ENCODE peak calls at places on chromosomes 6 and 20, in four cellular contexts. P, B, U and Q are unnamed samples. For H3K27me3, the result is how much of the 10 kb centered on the place peaks cover.

GRCh38 chr6:101490857-101491256 is 97.3 kb downstream of the GRIK2 start:
- DNase-seq in P (no peak), B (no peak), U (no peak), Q (no peak)

GRCh38 chr20:34978092-34978744 is 22.6 kb downstream of the MYH7B start:
- DNase-seq in P (peak), B (no peak), U (no peak), Q (no peak)

GRCh38 chr20:14449323-14449722 is 111.9 kb upstream of the FLRT3 start:
- DNase-seq in P (no peak), B (no peak), U (no peak), Q (no peak)

GRCh38 chr6:159529820-159530405 is 163.1 kb downstream of the SOD2 start:
- DNase-seq in P (no peak), B (peak), U (no peak), Q (no peak)

GRCh38 chr6:5344038-5344437 is 82.7 kb downstream of the FARS2 start:
- DNase-seq in P (no peak), B (no peak), U (no peak), Q (no peak)

GRCh38 chr6:87897581-87898147 is 150.0 kb upstream of the SPACA1 start:
- DNase-seq in P (no peak), B (no peak), U (no peak), Q (no peak)

GRCh38 chr6:116446399-116446798 is 14.8 kb upstream of the CALHM6 start:
- DNase-seq in P (no peak), B (no peak), U (no peak), Q (no peak)

GRCh38 chr20:1631309-1632227 is 11.8 kb upstream of the SIRPB1 start:
- DNase-seq in P (no peak), B (no peak), U (no peak), Q (no peak)

GRCh38 chr6:168546173-168546572 is 105.2 kb downstream of the SMOC2 start:
- DNase-seq in P (no peak), B (no peak), U (no peak), Q (no peak)

GRCh38 chr6:49826743-49827406 is 39.5 kb downstream of the CRISP1 start:
- DNase-seq in P (no peak), B (no peak), U (no peak), Q (no peak)

GRCh38 chr6:37176268-37177082 is 6.5 kb downstream of the PIM1 start:
- DNase-seq in P (no peak), B (no peak), U (no peak), Q (no peak)

GRCh38 chr6:37174515-37175331 is 4.8 kb downstream of the PIM1 start:
- DNase-seq in P (no peak), B (no peak), U (no peak), Q (no peak)

GRCh38 chr6:37177083-37177949 is 7.4 kb downstream of the PIM1 start:
- DNase-seq in P (no peak), B (no peak), U (no peak), Q (no peak)

GRCh38 chr6:37174196-37174514 is 4.2 kb downstream of the PIM1 start:
- DNase-seq in P (no peak), B (no peak), U (no peak), Q (no peak)

GRCh38 chr6:37175332-37176267 is 5.6 kb downstream of the PIM1 start:
- DNase-seq in P (no peak), B (no peak), U (no peak), Q (no peak)
- H3K27ac ChIP-seq in P (no peak), B (no peak), U (no peak), Q (no peak)

GRCh38 chr6:143060806-143061596 is at the start of gene AIG1:
- DNase-seq in P (peak), B (no peak), U (peak), Q (peak)
- TF ChIP-seq POLR2A in P (no peak), B (no peak), U (no peak), Q (no peak)

DNA sequence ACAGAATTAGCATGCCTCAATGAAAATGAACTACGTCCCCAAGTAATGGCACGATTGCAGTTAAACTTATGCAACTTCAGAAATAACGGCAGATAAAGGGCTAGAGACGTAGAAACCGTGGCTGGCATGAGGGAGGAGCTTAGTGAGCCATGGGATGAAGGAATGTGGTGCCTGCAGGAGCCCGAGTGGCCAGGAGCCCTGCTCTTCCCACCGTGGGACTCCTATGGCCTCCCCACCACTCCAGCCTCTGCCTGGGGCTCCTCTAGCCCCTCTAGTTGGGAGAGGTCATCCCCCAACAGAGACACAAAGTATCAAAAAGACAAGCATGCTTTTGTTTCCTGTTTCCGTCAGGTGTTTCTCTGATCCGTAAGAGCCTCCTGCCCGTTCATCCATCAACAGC is 75.1 kb upstream of the BHLHE23 start:
- DNase-seq in P (no peak), B (no peak), U (no peak), Q (no peak)
- H3K27me3 ChIP-seq in P (half or more), B (under half), U (under half), Q (under half)

DNA sequence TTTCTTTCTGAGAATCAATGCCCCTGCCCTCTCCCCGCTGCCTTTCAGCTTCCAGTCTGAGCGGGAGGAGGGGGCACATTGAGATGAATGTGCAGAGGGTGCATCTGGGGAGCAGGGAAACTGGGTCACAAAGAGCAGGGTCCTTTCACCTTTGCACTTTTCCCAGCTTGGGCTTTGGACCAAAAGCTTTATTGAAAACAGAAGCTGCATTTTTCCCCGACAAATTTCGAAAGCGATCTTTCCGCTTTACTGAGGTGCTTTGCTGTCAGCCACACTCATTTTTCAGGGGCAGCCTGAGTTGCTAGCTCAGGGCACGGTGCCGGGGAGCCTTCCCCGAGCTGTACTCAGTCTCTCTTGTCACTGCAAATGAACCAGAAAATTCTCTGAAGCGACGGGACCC is 283.8 kb upstream of the SOX4 start:
- DNase-seq in P (no peak), B (no peak), U (no peak), Q (no peak)
- H3K27ac ChIP-seq in P (no peak), B (no peak), U (no peak), Q (no peak)

GRCh38 chr20:44223721-44224120 is 13.2 kb upstream of the OSER1 start:
- DNase-seq in P (no peak), B (no peak), U (no peak), Q (no peak)
- TF ChIP-seq POLR2A in P (no peak), B (no peak), U (no peak), Q (no peak)

GRCh38 chr6:32933661-32934085 is 7.2 kb downstream of the HLA-DMB start:
- DNase-seq in P (peak), B (peak), U (peak), Q (peak)

GRCh38 chr6:32937230-32937633 is 3.6 kb downstream of the HLA-DMB start:
- DNase-seq in P (no peak), B (peak), U (no peak), Q (no peak)

GRCh38 chr6:32938494-32938893 is 2.3 kb downstream of the HLA-DMB start:
- DNase-seq in P (no peak), B (no peak), U (no peak), Q (no peak)

GRCh38 chr6:32935551-32936246 is 5.1 kb downstream of the HLA-DMB start:
- DNase-seq in P (no peak), B (no peak), U (no peak), Q (no peak)

GRCh38 chr6:32936247-32937152 is 4.3 kb downstream of the HLA-DMB start:
- DNase-seq in P (no peak), B (no peak), U (no peak), Q (no peak)
- H3K27me3 ChIP-seq in P (under half), B (under half), U (under half), Q (under half)

GRCh38 chr6:119317007-119317406 is 32.6 kb downstream of the MAN1A1 start:
- DNase-seq in P (no peak), B (no peak), U (no peak), Q (no peak)

GRCh38 chr6:119313937-119314893 is 35.3 kb downstream of the MAN1A1 start:
- DNase-seq in P (no peak), B (no peak), U (no peak), Q (no peak)

GRCh38 chr6:119312875-119313338 is 36.7 kb downstream of the MAN1A1 start:
- DNase-seq in P (no peak), B (no peak), U (no peak), Q (no peak)

GRCh38 chr6:119312441-119312840 is 37.1 kb downstream of the MAN1A1 start:
- DNase-seq in P (no peak), B (no peak), U (no peak), Q (no peak)

GRCh38 chr6:119314894-119315272 is 34.7 kb downstream of the MAN1A1 start:
- DNase-seq in P (no peak), B (no peak), U (no peak), Q (no peak)
- H3K27ac ChIP-seq in P (no peak), B (no peak), U (no peak), Q (no peak)

GRCh38 chr6:34556031-34556471 is at the start of gene SPDEF:
- DNase-seq in P (no peak), B (no peak), U (no peak), Q (peak)
- TF ChIP-seq POLR2A in P (no peak), B (no peak), U (no peak), Q (no peak)

GRCh38 chr6:43451348-43451747 is 4.0 kb downstream of the DLK2 start:
- DNase-seq in P (no peak), B (no peak), U (no peak), Q (no peak)
- H3K27me3 ChIP-seq in P (under half), B (under half), U (under half), Q (under half)